ENCODE peak calls at places on chromosomes 13 and 19, in seven cellular contexts. N, L, B, U, V, G and H are unnamed samples.

GRCh38 chr13:25463496-25463895 is 91.7 kb downstream of the ATP8A2 start:
- DNase-seq in N (no peak), L (no peak), B (no peak), U (no peak), V (no peak), G (no peak), H (no peak)

GRCh38 chr19:6774821-6775707 is 2.6 kb downstream of the VAV1 start:
- DNase-seq in N (no peak), L (no peak), B (no peak), U (no peak), V (no peak), G (no peak), H (no peak)

GRCh38 chr19:39983695-39984302 is 12.8 kb downstream of the PSMC4 start:
- DNase-seq in N (no peak), L (no peak), B (no peak), U (no peak), V (no peak), G (no peak), H (no peak)

GRCh38 chr13:33228645-33229445 is 56.7 kb downstream of the STARD13 start:
- DNase-seq in N (no peak), L (no peak), B (no peak), U (no peak), V (no peak), G (no peak), H (no peak)

GRCh38 chr13:97403893-97404683 is 29.9 kb upstream of the RAP2A start:
- DNase-seq in N (no peak), L (no peak), B (no peak), U (no peak), V (no peak), G (no peak), H (no peak)

GRCh38 chr19:46080561-46080960 is 39.8 kb upstream of the IGFL4 start:
- DNase-seq in N (no peak), L (no peak), B (no peak), U (no peak), V (no peak), G (no peak), H (peak)

GRCh38 chr19:12374026-12374425 is 8.5 kb upstream of the ZNF442 start:
- DNase-seq in N (no peak), L (no peak), B (no peak), U (no peak), V (no peak), G (no peak), H (no peak)

GRCh38 chr13:38024431-38024830 is 154.9 kb upstream of the TRPC4 start:
- DNase-seq in N (no peak), L (no peak), B (no peak), U (no peak), V (no peak), G (no peak), H (no peak)

GRCh38 chr19:2719910-2720776 is 1.0 kb downstream of the DIRAS1 start:
- DNase-seq in N (peak), L (no peak), B (no peak), U (peak), V (no peak), G (no peak), H (no peak)

GRCh38 chr19:10544242-10544752 is 593 bp downstream of the ATG4D start:
- DNase-seq in N (no peak), L (no peak), B (no peak), U (no peak), V (peak), G (peak), H (no peak)

GRCh38 chr13:73622375-73622774 is 511.8 kb downstream of the KLF12 start:
- DNase-seq in N (no peak), L (no peak), B (no peak), U (no peak), V (no peak), G (no peak), H (no peak)

GRCh38 chr19:48203227-48203793 is 32.8 kb downstream of the ZSWIM9 start:
- DNase-seq in N (no peak), L (no peak), B (no peak), U (no peak), V (no peak), G (no peak), H (no peak)

GRCh38 chr13:45918597-45918996 is 67.0 kb upstream of the SIAH3 start:
- DNase-seq in N (no peak), L (no peak), B (no peak), U (no peak), V (no peak), G (no peak), H (no peak)

GRCh38 chr13:30872685-30873443 is 33.2 kb upstream of the MEDAG start:
- DNase-seq in N (peak), L (no peak), B (no peak), U (no peak), V (no peak), G (no peak), H (peak)

GRCh38 chr19:7743425-7743841 is 3.9 kb downstream of the CD209 start:
- DNase-seq in N (no peak), L (no peak), B (peak), U (no peak), V (no peak), G (no peak), H (no peak)

GRCh38 chr19:30897553-30897952 is 451.7 kb downstream of the TSHZ3 start:
- DNase-seq in N (no peak), L (no peak), B (no peak), U (no peak), V (no peak), G (no peak), H (no peak)

GRCh38 chr13:84885868-84886267 is 913.4 kb downstream of the SLITRK6 start:
- DNase-seq in N (no peak), L (no peak), B (no peak), U (no peak), V (no peak), G (no peak), H (no peak)

GRCh38 chr19:1360818-1361461 is 22.8 kb upstream of the NDUFS7 start:
- DNase-seq in N (no peak), L (peak), B (no peak), U (no peak), V (peak), G (no peak), H (peak)

GRCh38 chr19:50173144-50173543 is 10.1 kb upstream of the IZUMO2 start:
- DNase-seq in N (no peak), L (no peak), B (peak), U (no peak), V (no peak), G (no peak), H (no peak)

GRCh38 chr19:49555600-49556411 is 24.6 kb downstream of the NOSIP start:
- DNase-seq in N (peak), L (peak), B (no peak), U (peak), V (peak), G (peak), H (no peak)

GRCh38 chr13:44429311-44429710 is 55.7 kb downstream of the SERP2 start:
- DNase-seq in N (no peak), L (no peak), B (no peak), U (no peak), V (no peak), G (no peak), H (no peak)

GRCh38 chr13:52001120-52001731 is 10.0 kb downstream of the ATP7B start:
- DNase-seq in N (no peak), L (no peak), B (no peak), U (no peak), V (no peak), G (no peak), H (no peak)

GRCh38 chr19:40621283-40621682 is 20.1 kb downstream of the LTBP4 start:
- DNase-seq in N (no peak), L (no peak), B (no peak), U (no peak), V (no peak), G (no peak), H (no peak)

GRCh38 chr19:35429698-35430097 is 18.4 kb upstream of the FFAR2 start:
- DNase-seq in N (no peak), L (no peak), B (no peak), U (no peak), V (no peak), G (no peak), H (no peak)

DNA sequence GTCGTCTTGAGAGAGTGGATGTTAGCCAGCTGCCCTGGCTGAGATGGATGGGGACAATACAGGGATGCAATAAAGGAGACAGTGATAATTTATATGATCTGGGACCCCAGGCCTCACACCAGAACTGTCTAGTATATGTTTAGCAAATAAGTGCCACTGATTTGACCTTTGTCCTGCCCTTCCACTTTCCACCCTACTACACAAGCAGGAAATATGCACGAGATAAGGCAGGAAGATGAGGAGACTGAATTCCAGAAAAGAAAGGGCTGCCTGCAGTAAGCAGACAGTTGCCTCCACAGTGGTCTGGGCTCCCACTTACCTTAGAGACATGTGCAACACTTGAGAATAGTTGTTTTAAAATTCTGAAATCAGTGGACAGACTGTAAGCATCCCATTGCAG is 80.2 kb upstream of the ZNF91 start:
- DNase-seq in N (no peak), L (no peak), B (no peak), U (no peak), V (no peak), G (no peak), H (no peak)
- TF ChIP-seq CTCF in N (no peak), L (no peak), B (no peak), U (no peak), V (no peak), G (no peak), H (no peak)

GRCh38 chr13:98866882-98867281 is 111.0 kb downstream of the DOCK9 start:
- DNase-seq in N (no peak), L (no peak), B (no peak), U (no peak), V (no peak), G (no peak), H (no peak)
- TF ChIP-seq CTCF in N (peak), L (no peak), B (no peak), U (no peak), V (no peak), G (no peak), H (peak)

DNA sequence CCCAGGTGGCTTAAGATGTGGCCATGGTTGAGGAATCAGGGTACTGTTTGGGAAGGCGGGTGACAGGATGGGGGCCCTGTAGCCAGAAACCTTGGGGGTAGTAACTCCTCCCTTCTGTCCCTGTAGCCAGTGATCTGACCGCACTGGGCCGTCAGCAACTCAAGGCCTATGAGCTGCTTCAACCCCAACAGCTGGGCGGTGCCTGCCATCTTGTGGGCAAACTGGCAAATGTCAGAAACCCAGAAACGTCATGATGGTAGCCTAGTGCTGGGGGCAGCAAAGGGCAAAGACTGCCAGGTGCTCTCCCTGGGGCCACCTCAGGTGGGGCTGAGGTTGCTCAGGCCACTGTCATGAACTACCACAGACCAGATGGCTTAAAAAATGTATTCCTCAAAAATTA is 3.5 kb downstream of the COPE start:
- DNase-seq in N (peak), L (no peak), B (no peak), U (no peak), V (no peak), G (no peak), H (no peak)
- TF ChIP-seq CTCF in N (peak), L (peak), B (peak), U (peak), V (peak), G (no peak), H (peak)

GRCh38 chr19:38376576-38376975 is 2.2 kb downstream of the PSMD8 start:
- DNase-seq in N (no peak), L (no peak), B (no peak), U (no peak), V (no peak), G (no peak), H (no peak)

GRCh38 chr19:38375748-38376147 is 1.4 kb downstream of the PSMD8 start:
- DNase-seq in N (no peak), L (no peak), B (no peak), U (no peak), V (no peak), G (no peak), H (no peak)

GRCh38 chr19:38373907-38374331 is 452 bp upstream of the PSMD8 start:
- DNase-seq in N (no peak), L (no peak), B (no peak), U (no peak), V (no peak), G (no peak), H (no peak)

GRCh38 chr19:38375098-38375493 is 725 bp downstream of the PSMD8 start:
- DNase-seq in N (peak), L (no peak), B (no peak), U (no peak), V (no peak), G (no peak), H (no peak)

GRCh38 chr19:38374332-38375097 is at the start of gene PSMD8:
- DNase-seq in N (peak), L (peak), B (peak), U (peak), V (peak), G (peak), H (peak)
- TF ChIP-seq CTCF in N (peak), L (peak), B (peak), U (peak), V (peak), G (no peak), H (peak)